ENCODE peak calls at places on chromosome 11, in five cellular contexts. One of them, this sample, is unnamed.

GRCh38 chr11:128582496-128583366 is 4.6 kb downstream of the ETS1 start:
- DNase-seq in suprapubic skin: no peak
- DNase-seq in prostate gland: no peak
- DNase-seq in stomach: no peak
- DNase-seq in transverse colon: no peak
- DNase-seq in this sample: no peak

GRCh38 chr11:106619320-106619990 is 398.8 kb downstream of the GUCY1A2 start:
- DNase-seq in prostate gland: no peak
- DNase-seq in suprapubic skin: no peak
- DNase-seq in transverse colon: no peak
- DNase-seq in stomach: no peak
- DNase-seq in this sample: no peak

GRCh38 chr11:37449146-37449545 is 851.1 kb upstream of the RAG2 start:
- DNase-seq in suprapubic skin: no peak
- DNase-seq in stomach: no peak
- DNase-seq in prostate gland: no peak
- DNase-seq in transverse colon: no peak
- DNase-seq in this sample: no peak

GRCh38 chr11:111631034-111631665 is 28.9 kb downstream of the SIK2 start:
- DNase-seq in transverse colon: no peak
- DNase-seq in prostate gland: no peak
- DNase-seq in stomach: no peak
- DNase-seq in suprapubic skin: no peak
- DNase-seq in this sample: no peak

GRCh38 chr11:69486773-69487266 is 5.4 kb downstream of the LINC01488 start:
- DNase-seq in transverse colon: no peak
- DNase-seq in prostate gland: no peak
- DNase-seq in stomach: no peak
- DNase-seq in suprapubic skin: no peak
- DNase-seq in this sample: no peak

GRCh38 chr11:27698872-27699241 is 1.4 kb downstream of the BDNF start:
- DNase-seq in suprapubic skin: peak
- DNase-seq in transverse colon: peak
- DNase-seq in stomach: peak
- DNase-seq in prostate gland: peak
- DNase-seq in this sample: no peak

GRCh38 chr11:45254070-45254469 is 32.1 kb downstream of the SYT13 start:
- DNase-seq in transverse colon: no peak
- DNase-seq in suprapubic skin: no peak
- DNase-seq in prostate gland: no peak
- DNase-seq in stomach: no peak
- DNase-seq in this sample: no peak

GRCh38 chr11:78809931-78810481 is 235.3 kb upstream of the NARS2 start:
- DNase-seq in stomach: no peak
- DNase-seq in transverse colon: no peak
- DNase-seq in prostate gland: peak
- DNase-seq in suprapubic skin: no peak
- DNase-seq in this sample: no peak

GRCh38 chr11:63719987-63720386 is 38.7 kb downstream of the RTN3 start:
- DNase-seq in suprapubic skin: no peak
- DNase-seq in stomach: no peak
- DNase-seq in prostate gland: no peak
- DNase-seq in transverse colon: no peak
- DNase-seq in this sample: no peak

GRCh38 chr11:111260761-111261160 is 15.2 kb downstream of the POU2AF2 start:
- DNase-seq in prostate gland: no peak
- DNase-seq in transverse colon: no peak
- DNase-seq in stomach: no peak
- DNase-seq in suprapubic skin: no peak
- DNase-seq in this sample: no peak

GRCh38 chr11:69352715-69353325 is 58.9 kb downstream of the MYEOV start:
- DNase-seq in prostate gland: no peak
- DNase-seq in stomach: peak
- DNase-seq in suprapubic skin: peak
- DNase-seq in transverse colon: peak
- DNase-seq in this sample: peak

GRCh38 chr11:74472030-74472429 is 4.7 kb upstream of the KCNE3 start:
- DNase-seq in suprapubic skin: no peak
- DNase-seq in transverse colon: no peak
- DNase-seq in stomach: no peak
- DNase-seq in prostate gland: no peak
- DNase-seq in this sample: peak

GRCh38 chr11:110430267-110431211 is 791 bp downstream of the FDX1 start:
- DNase-seq in prostate gland: peak
- DNase-seq in transverse colon: peak
- DNase-seq in suprapubic skin: no peak
- DNase-seq in stomach: peak
- DNase-seq in this sample: no peak

GRCh38 chr11:104183572-104183971 is 19.6 kb upstream of the PDGFD start:
- DNase-seq in suprapubic skin: no peak
- DNase-seq in transverse colon: no peak
- DNase-seq in stomach: no peak
- DNase-seq in prostate gland: no peak
- DNase-seq in this sample: no peak

DNA sequence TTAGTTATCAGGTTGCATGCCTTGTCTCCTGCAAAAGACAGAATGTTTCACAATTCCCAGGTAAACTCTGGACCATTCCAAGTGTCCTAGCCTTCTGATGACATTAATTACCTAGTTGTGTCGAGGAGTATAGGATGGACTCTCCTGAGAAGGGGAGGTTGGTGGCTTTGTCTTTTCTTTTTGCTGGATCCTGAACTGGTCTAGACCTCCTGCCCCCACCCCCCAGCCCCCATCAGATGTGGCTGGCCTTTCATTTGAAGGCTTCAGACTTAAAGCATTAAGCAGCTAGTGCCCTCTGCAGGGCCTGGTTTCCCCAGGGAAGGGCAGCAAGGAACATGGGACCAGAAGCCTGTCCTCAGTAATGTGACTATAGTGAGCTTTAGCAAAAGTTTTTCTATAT is 9.7 kb downstream of the MCAM start:
- DNase-seq in suprapubic skin: no peak
- DNase-seq in transverse colon: no peak
- DNase-seq in prostate gland: no peak
- DNase-seq in stomach: no peak
- DNase-seq in this sample: no peak
- TF ChIP-seq POLR2AphosphoS5 in suprapubic skin: no peak
- TF ChIP-seq POLR2AphosphoS5 in transverse colon: no peak
- TF ChIP-seq POLR2AphosphoS5 in prostate gland: no peak
- TF ChIP-seq POLR2AphosphoS5 in stomach: no peak
- TF ChIP-seq POLR2AphosphoS5 in this sample: no peak

GRCh38 chr11:36033936-36034335 is 90.1 kb downstream of the LDLRAD3 start:
- DNase-seq in suprapubic skin: no peak
- DNase-seq in prostate gland: no peak
- DNase-seq in stomach: no peak
- DNase-seq in transverse colon: no peak
- DNase-seq in this sample: no peak

GRCh38 chr11:36033082-36033751 is 89.4 kb downstream of the LDLRAD3 start:
- DNase-seq in stomach: no peak
- DNase-seq in prostate gland: no peak
- DNase-seq in suprapubic skin: no peak
- DNase-seq in transverse colon: no peak
- DNase-seq in this sample: no peak

GRCh38 chr11:36035999-36036398 is 92.1 kb downstream of the LDLRAD3 start:
- DNase-seq in transverse colon: no peak
- DNase-seq in prostate gland: no peak
- DNase-seq in stomach: no peak
- DNase-seq in suprapubic skin: no peak
- DNase-seq in this sample: no peak

GRCh38 chr11:36035454-36035853 is 91.6 kb downstream of the LDLRAD3 start:
- DNase-seq in stomach: no peak
- DNase-seq in suprapubic skin: no peak
- DNase-seq in prostate gland: peak
- DNase-seq in transverse colon: no peak
- DNase-seq in this sample: no peak

GRCh38 chr11:36034572-36035331 is 90.9 kb downstream of the LDLRAD3 start:
- DNase-seq in prostate gland: no peak
- DNase-seq in stomach: no peak
- DNase-seq in transverse colon: no peak
- DNase-seq in suprapubic skin: no peak
- DNase-seq in this sample: no peak
- TF ChIP-seq CTCF in prostate gland: no peak
- TF ChIP-seq CTCF in stomach: no peak
- TF ChIP-seq CTCF in transverse colon: no peak
- TF ChIP-seq CTCF in suprapubic skin: no peak
- TF ChIP-seq CTCF in this sample: no peak

GRCh38 chr11:34105957-34106504 is 602 bp downstream of the NAT10 start:
- DNase-seq in stomach: no peak
- DNase-seq in transverse colon: no peak
- DNase-seq in suprapubic skin: no peak
- DNase-seq in prostate gland: no peak
- DNase-seq in this sample: no peak

GRCh38 chr11:34104680-34105078 is 750 bp upstream of the NAT10 start:
- DNase-seq in suprapubic skin: no peak
- DNase-seq in prostate gland: no peak
- DNase-seq in stomach: no peak
- DNase-seq in transverse colon: no peak
- DNase-seq in this sample: no peak

DNA sequence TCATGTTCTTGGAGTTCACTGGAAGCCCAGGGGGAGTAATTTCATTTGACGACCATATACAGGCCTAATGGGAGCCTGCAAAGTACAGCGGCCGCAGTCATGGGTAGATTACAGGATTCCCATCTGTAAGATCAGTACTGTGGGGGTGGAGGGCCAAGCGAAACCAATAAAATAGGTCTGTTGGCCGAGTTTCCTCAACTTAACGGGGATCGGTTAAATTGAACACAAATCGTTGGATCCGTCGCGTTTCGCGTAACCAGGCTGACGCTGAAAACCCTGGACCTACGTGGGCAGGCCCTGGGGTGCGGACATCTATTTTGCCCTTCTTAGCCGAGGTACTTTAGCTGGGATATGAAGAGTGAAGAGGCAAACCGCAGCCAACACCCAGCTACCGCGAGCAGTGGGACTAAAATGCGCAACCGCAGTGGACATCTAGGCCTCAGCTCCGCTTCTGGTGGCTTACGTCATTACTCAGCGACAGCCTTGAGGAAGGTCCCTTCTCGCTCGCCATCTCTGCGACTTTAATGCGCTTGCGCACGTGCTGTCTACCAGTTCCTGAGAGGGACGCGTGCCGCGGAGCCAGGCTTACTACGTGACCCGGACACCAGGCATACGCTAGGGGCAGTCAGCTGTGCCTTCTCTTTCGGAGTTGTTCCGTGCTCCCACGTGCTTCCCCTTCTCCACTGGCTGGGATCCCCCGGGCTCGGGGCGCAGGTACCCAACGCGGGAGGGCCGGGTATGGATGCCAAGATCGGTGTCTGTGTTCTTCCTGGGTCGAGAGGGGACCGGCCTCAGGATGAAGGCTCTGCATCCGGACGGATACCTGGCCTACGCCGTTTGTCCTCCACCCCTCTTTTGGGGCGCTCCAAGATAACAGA is at the start of gene NAT10:
- DNase-seq in prostate gland: peak
- DNase-seq in suprapubic skin: peak
- DNase-seq in transverse colon: peak
- DNase-seq in stomach: peak
- DNase-seq in this sample: peak
- TF ChIP-seq POLR2AphosphoS5 in prostate gland: peak
- TF ChIP-seq POLR2AphosphoS5 in suprapubic skin: peak
- TF ChIP-seq POLR2AphosphoS5 in transverse colon: peak
- TF ChIP-seq POLR2AphosphoS5 in stomach: peak
- TF ChIP-seq POLR2AphosphoS5 in this sample: peak

GRCh38 chr11:16382638-16383380 is 26.5 kb upstream of the SOX6 start:
- DNase-seq in suprapubic skin: no peak
- DNase-seq in prostate gland: no peak
- DNase-seq in transverse colon: no peak
- DNase-seq in stomach: no peak
- DNase-seq in this sample: no peak

GRCh38 chr11:16385099-16385498 is 28.8 kb upstream of the SOX6 start:
- DNase-seq in prostate gland: no peak
- DNase-seq in suprapubic skin: no peak
- DNase-seq in transverse colon: no peak
- DNase-seq in stomach: no peak
- DNase-seq in this sample: no peak

GRCh38 chr11:16382177-16382576 is 25.8 kb upstream of the SOX6 start:
- DNase-seq in transverse colon: no peak
- DNase-seq in stomach: no peak
- DNase-seq in prostate gland: no peak
- DNase-seq in suprapubic skin: no peak
- DNase-seq in this sample: no peak

GRCh38 chr11:16381177-16381576 is 24.8 kb upstream of the SOX6 start:
- DNase-seq in stomach: no peak
- DNase-seq in prostate gland: no peak
- DNase-seq in suprapubic skin: no peak
- DNase-seq in transverse colon: no peak
- DNase-seq in this sample: no peak
- TF ChIP-seq CTCF in stomach: no peak
- TF ChIP-seq CTCF in prostate gland: no peak
- TF ChIP-seq CTCF in suprapubic skin: no peak
- TF ChIP-seq CTCF in transverse colon: no peak
- TF ChIP-seq CTCF in this sample: no peak

This sample was measured in esophagus muscularis mucosa.